ENCODE peak calls at places on chromosome 20, in seven cellular contexts. B is keratinocyte, G is endothelial cell of umbilical vein, C is A549, D is pancreas, Y is astrocyte, U is hepatocyte. W is an unnamed sample.

GRCh38 chr20:49339123-49339522 is 61.3 kb upstream of the ZNFX1 start:
- DNase-seq in B (no peak), G (no peak), C (no peak), D (no peak), Y (no peak), U (no peak), W (no peak)

GRCh38 chr20:50029697-50030428 is 47.1 kb downstream of the SNAI1 start:
- DNase-seq in B (no peak), G (peak; percentile 93), C (peak; percentile 92), D (no peak), Y (peak; percentile 97), U (peak; percentile 52), W (peak; percentile 77)

GRCh38 chr20:17655865-17656489 is 26.1 kb downstream of the RRBP1 start:
- DNase-seq in B (no peak), G (no peak), C (no peak), D (no peak), Y (peak; percentile 59), U (no peak), W (no peak)

GRCh38 chr20:35592339-35592960 is 23.2 kb upstream of the SPAG4 start:
- DNase-seq in B (no peak), G (no peak), C (no peak), D (no peak), Y (no peak), U (no peak), W (no peak)

GRCh38 chr20:4171538-4172116 is 156.3 kb upstream of the RNF24 start:
- DNase-seq in B (no peak), G (peak; percentile 29), C (peak; percentile 75), D (no peak), Y (no peak), U (peak; percentile 82), W (no peak)

GRCh38 chr20:51447097-51447764 is 95.3 kb downstream of the NFATC2 start:
- DNase-seq in B (no peak), G (peak; percentile 95), C (peak; percentile 77), D (no peak), Y (peak; percentile 98), U (peak; percentile 79), W (peak; percentile 81)

GRCh38 chr20:64148581-64148980 is 15.7 kb upstream of the MYT1 start:
- DNase-seq in B (no peak), G (no peak), C (no peak), D (no peak), Y (no peak), U (no peak), W (no peak)

GRCh38 chr20:48486065-48486464 is 341.7 kb downstream of the PREX1 start:
- DNase-seq in B (no peak), G (no peak), C (no peak), D (no peak), Y (no peak), U (no peak), W (no peak)

GRCh38 chr20:33062750-33063149 is 9.0 kb downstream of the BPIFB3 start:
- DNase-seq in B (no peak), G (no peak), C (no peak), D (no peak), Y (no peak), U (no peak), W (no peak)

GRCh38 chr20:16222859-16223411 is 350.3 kb downstream of the KIF16B start:
- DNase-seq in B (no peak), G (no peak), C (no peak), D (no peak), Y (no peak), U (no peak), W (no peak)

GRCh38 chr20:3473324-3473723 is 2.5 kb downstream of the ATRN start:
- DNase-seq in B (no peak), G (no peak), C (no peak), D (no peak), Y (no peak), U (no peak), W (no peak)

GRCh38 chr20:17664025-17664638 is 17.9 kb downstream of the RRBP1 start:
- DNase-seq in B (no peak), G (no peak), C (no peak), D (no peak), Y (peak; percentile 46), U (no peak), W (no peak)

GRCh38 chr20:62486431-62486954 is 10.7 kb upstream of the GATA5 start:
- DNase-seq in B (no peak), G (no peak), C (no peak), D (no peak), Y (no peak), U (peak; percentile 55), W (no peak)

GRCh38 chr20:18831830-18832229 is 18.2 kb downstream of the SCP2D1 start:
- DNase-seq in B (no peak), G (no peak), C (no peak), D (no peak), Y (no peak), U (peak; percentile 22), W (no peak)

GRCh38 chr20:63740070-63740500 is 509 bp downstream of the SLC2A4RG start:
- DNase-seq in B (no peak), G (peak; percentile 15), C (no peak), D (peak; percentile 75), Y (no peak), U (peak; percentile 86), W (peak; percentile 80)

GRCh38 chr20:9573598-9573997 is 59.2 kb downstream of the LAMP5 start:
- DNase-seq in B (no peak), G (no peak), C (no peak), D (peak; percentile 33), Y (no peak), U (no peak), W (no peak)

GRCh38 chr20:63248835-63249591 is 5.2 kb downstream of the NKAIN4 start:
- DNase-seq in B (no peak), G (no peak), C (no peak), D (no peak), Y (no peak), U (no peak), W (no peak)

GRCh38 chr20:46070215-46070910 is 19.4 kb downstream of the NCOA5 start:
- DNase-seq in B (no peak), G (no peak), C (no peak), D (no peak), Y (peak; percentile 85), U (no peak), W (no peak)

GRCh38 chr20:46073443-46073842 is 16.3 kb downstream of the NCOA5 start:
- DNase-seq in B (peak; percentile 58), G (no peak), C (no peak), D (no peak), Y (peak; percentile 34), U (no peak), W (no peak)

GRCh38 chr20:46074006-46074405 is 15.8 kb downstream of the NCOA5 start:
- DNase-seq in B (no peak), G (no peak), C (no peak), D (no peak), Y (no peak), U (no peak), W (no peak)

GRCh38 chr20:46071573-46071972 is 18.2 kb downstream of the NCOA5 start:
- DNase-seq in B (no peak), G (no peak), C (no peak), D (no peak), Y (no peak), U (no peak), W (no peak)

DNA sequence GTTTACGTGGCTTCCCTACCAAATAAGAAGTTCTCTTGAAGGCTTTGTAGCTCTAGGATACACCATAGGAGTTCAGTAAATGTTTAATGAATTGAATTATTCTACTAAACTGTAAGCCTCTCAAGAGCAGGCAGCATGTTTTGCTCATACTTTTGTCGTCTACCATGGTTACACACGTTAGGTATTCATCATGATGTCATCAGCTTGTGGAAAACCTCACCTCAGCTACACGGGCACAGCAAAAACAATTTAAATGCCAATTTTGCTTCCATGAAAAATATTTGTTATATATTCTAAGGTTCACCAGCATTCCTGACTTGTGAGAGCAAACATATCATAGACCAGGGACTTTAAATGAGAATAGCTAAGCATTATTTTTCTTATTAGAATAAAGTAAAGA is 16.7 kb downstream of the NCOA5 start:
- DNase-seq in B (no peak), G (no peak), C (no peak), D (no peak), Y (no peak), U (no peak), W (no peak)
- H3K27ac ChIP-seq in B (no peak overlapping the region), G (no peak overlapping the region), C (no peak overlapping the region), D (no peak overlapping the region), Y (no peak overlapping the region), U (no peak overlapping the region), W (peak overlapping the region; percentile 44)

DNA sequence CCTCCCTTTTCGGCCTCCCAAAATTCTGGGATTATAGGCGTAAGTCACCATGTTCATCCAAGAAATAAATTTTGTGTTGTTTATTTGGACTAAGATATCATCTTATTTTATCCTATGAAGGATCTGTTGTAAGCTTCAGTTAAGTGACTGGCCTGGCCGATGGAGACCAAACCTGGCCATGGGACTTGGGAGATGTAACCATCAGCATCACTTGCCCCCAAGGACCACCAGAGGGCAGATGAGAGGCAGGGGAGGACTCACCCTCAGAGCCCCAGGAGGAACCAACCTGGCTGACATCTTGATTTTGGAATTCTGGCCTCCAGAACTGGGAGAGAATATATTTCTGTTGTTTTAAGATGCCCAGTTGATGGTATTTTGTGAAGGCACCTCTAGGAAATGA is 266.7 kb downstream of the CDH26 start:
- DNase-seq in B (no peak), G (no peak), C (peak; percentile 31), D (no peak), Y (no peak), U (peak; percentile 23), W (no peak)
- H3K4me1 ChIP-seq in B (peaks cover 3% of the 10 kb centered on the region), G (no peaks in the 10 kb centered on the region), C (no peaks in the 10 kb centered on the region), D (no peaks in the 10 kb centered on the region), Y (no peaks in the 10 kb centered on the region), U (no peaks in the 10 kb centered on the region), W (no peaks in the 10 kb centered on the region)

DNA sequence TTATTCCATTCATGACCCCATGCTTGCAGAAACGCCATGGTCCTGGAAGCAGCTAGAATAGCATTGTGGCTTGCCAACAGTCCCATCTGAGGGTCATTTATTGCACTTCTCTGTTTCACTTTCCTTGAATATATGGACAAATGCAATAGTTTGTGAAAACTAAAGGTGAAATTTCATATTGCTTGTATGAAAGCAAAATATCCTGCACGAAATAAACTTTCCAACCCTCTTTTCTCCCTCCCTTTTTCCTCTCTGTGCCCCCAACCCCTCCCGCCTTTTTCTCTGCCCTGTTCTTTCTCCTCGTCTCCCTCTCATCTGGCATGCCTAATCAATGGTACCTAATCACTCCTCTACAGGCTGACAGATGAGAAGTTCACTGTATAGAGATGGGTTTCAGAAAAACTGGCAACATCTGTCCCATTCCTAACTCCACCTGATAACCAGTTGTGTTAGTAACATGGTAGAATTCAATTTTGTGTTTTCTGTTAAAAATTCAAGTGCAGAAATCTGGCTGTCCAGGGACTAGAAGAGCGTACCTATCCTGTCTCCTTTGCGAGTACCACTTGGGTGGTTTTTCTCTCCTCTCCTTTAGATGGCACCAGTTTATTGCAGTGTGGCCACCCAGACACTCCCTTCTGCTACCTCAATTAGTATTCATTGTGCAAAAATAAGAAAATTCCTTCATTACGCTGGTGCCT is 198.6 kb downstream of the FOXA2 start:
- DNase-seq in B (no peak), G (no peak), C (peak; percentile 74), D (no peak), Y (no peak), U (peak; percentile 41), W (no peak)
- TF ChIP-seq CTCF in B (peak; percentile 40), G (no peak), C (peak; percentile 90), D (peak; percentile 25), Y (no peak), U (peak; percentile 49), W (no peak)

DNA sequence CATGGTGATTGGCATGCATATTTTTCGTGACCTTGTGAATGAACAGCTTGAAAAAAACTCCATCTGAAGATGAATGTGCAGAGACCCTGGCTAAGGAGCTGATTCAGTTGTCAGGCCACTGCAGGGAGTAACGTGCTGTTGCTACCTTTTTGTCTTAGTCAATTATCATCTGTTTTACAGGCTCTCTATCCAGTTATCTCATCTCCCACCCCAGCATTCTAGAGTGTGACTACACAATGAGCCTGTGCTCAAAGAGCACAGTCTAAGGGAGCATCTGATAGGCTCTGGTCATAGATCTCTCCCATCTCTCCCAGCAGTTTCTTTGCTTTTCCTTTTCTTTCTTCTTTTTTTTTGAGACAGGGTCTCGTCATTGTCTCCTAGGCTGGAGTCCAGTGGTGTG is 45.5 kb downstream of the NDRG3 start:
- DNase-seq in B (no peak), G (no peak), C (no peak), D (no peak), Y (no peak), U (no peak), W (no peak)
- H3K27ac ChIP-seq in B (no peak overlapping the region), G (no peak overlapping the region), C (no peak overlapping the region), D (no peak overlapping the region), Y (no peak overlapping the region), U (no peak overlapping the region), W (no peak overlapping the region)